ENCODE peak calls at places on chromosome 19, in ten cellular contexts. One of them, this sample, is unnamed.

GRCh38 chr19:23515551-23515950 is 120.3 kb upstream of the ZNF91 start:
- DNase-seq in CD4-positive, alpha-beta T cell: no peak
- DNase-seq in GM23338: no peak
- DNase-seq in substantia nigra: no peak
- DNase-seq in CD4-positive, alpha-beta memory T cell: no peak
- DNase-seq in CD8-positive, alpha-beta T cell: no peak
- DNase-seq in kidney: no peak
- DNase-seq in upper lobe of left lung: no peak
- DNase-seq in HepG2: no peak
- DNase-seq in right lobe of liver: no peak
- DNase-seq in this sample: no peak

GRCh38 chr19:19062454-19063182 is 1.2 kb upstream of the SLC25A42 start:
- DNase-seq in GM23338: peak
- DNase-seq in kidney: no peak
- DNase-seq in substantia nigra: no peak
- DNase-seq in right lobe of liver: no peak
- DNase-seq in HepG2: peak
- DNase-seq in CD4-positive, alpha-beta memory T cell: no peak
- DNase-seq in CD8-positive, alpha-beta T cell: no peak
- DNase-seq in CD4-positive, alpha-beta T cell: no peak
- DNase-seq in upper lobe of left lung: no peak
- DNase-seq in this sample: no peak

GRCh38 chr19:40923934-40924391 is 41.9 kb upstream of the CYP2A7 start:
- DNase-seq in HepG2: no peak
- DNase-seq in substantia nigra: no peak
- DNase-seq in CD4-positive, alpha-beta memory T cell: no peak
- DNase-seq in CD8-positive, alpha-beta T cell: no peak
- DNase-seq in right lobe of liver: no peak
- DNase-seq in upper lobe of left lung: peak
- DNase-seq in CD4-positive, alpha-beta T cell: no peak
- DNase-seq in GM23338: no peak
- DNase-seq in kidney: no peak
- DNase-seq in this sample: no peak

GRCh38 chr19:3950871-3951861 is 18.3 kb downstream of the NMRK2 start:
- DNase-seq in right lobe of liver: no peak
- DNase-seq in GM23338: no peak
- DNase-seq in HepG2: no peak
- DNase-seq in kidney: no peak
- DNase-seq in upper lobe of left lung: no peak
- DNase-seq in CD8-positive, alpha-beta T cell: peak
- DNase-seq in CD4-positive, alpha-beta memory T cell: no peak
- DNase-seq in CD4-positive, alpha-beta T cell: no peak
- DNase-seq in substantia nigra: no peak
- DNase-seq in this sample: no peak

GRCh38 chr19:20197747-20198146 is 30.7 kb downstream of the ZNF486 start:
- DNase-seq in GM23338: no peak
- DNase-seq in HepG2: no peak
- DNase-seq in CD8-positive, alpha-beta T cell: no peak
- DNase-seq in CD4-positive, alpha-beta T cell: no peak
- DNase-seq in CD4-positive, alpha-beta memory T cell: no peak
- DNase-seq in substantia nigra: no peak
- DNase-seq in right lobe of liver: no peak
- DNase-seq in upper lobe of left lung: no peak
- DNase-seq in kidney: no peak
- DNase-seq in this sample: no peak

GRCh38 chr19:51317968-51318367 is 6.5 kb downstream of the IGLON5 start:
- DNase-seq in right lobe of liver: no peak
- DNase-seq in HepG2: no peak
- DNase-seq in kidney: no peak
- DNase-seq in GM23338: no peak
- DNase-seq in CD8-positive, alpha-beta T cell: no peak
- DNase-seq in CD4-positive, alpha-beta T cell: no peak
- DNase-seq in CD4-positive, alpha-beta memory T cell: no peak
- DNase-seq in substantia nigra: no peak
- DNase-seq in upper lobe of left lung: no peak
- DNase-seq in this sample: no peak

GRCh38 chr19:19064811-19065745 is 1.3 kb downstream of the SLC25A42 start:
- DNase-seq in CD8-positive, alpha-beta T cell: peak
- DNase-seq in HepG2: no peak
- DNase-seq in CD4-positive, alpha-beta T cell: no peak
- DNase-seq in GM23338: peak
- DNase-seq in kidney: no peak
- DNase-seq in CD4-positive, alpha-beta memory T cell: peak
- DNase-seq in right lobe of liver: peak
- DNase-seq in upper lobe of left lung: no peak
- DNase-seq in substantia nigra: no peak
- DNase-seq in this sample: no peak

GRCh38 chr19:10535613-10536012 is 8.1 kb upstream of the ATG4D start:
- DNase-seq in substantia nigra: no peak
- DNase-seq in kidney: no peak
- DNase-seq in CD4-positive, alpha-beta T cell: no peak
- DNase-seq in right lobe of liver: no peak
- DNase-seq in CD8-positive, alpha-beta T cell: no peak
- DNase-seq in HepG2: no peak
- DNase-seq in GM23338: no peak
- DNase-seq in upper lobe of left lung: no peak
- DNase-seq in CD4-positive, alpha-beta memory T cell: no peak
- DNase-seq in this sample: no peak

GRCh38 chr19:6765738-6766356 is 1.4 kb downstream of the SH2D3A start:
- DNase-seq in CD4-positive, alpha-beta T cell: no peak
- DNase-seq in HepG2: peak
- DNase-seq in GM23338: peak
- DNase-seq in CD4-positive, alpha-beta memory T cell: peak
- DNase-seq in kidney: peak
- DNase-seq in substantia nigra: no peak
- DNase-seq in right lobe of liver: peak
- DNase-seq in upper lobe of left lung: peak
- DNase-seq in CD8-positive, alpha-beta T cell: peak
- DNase-seq in this sample: peak

GRCh38 chr19:21705393-21705792 is 62.0 kb downstream of the ZNF100 start:
- DNase-seq in GM23338: peak
- DNase-seq in substantia nigra: no peak
- DNase-seq in HepG2: no peak
- DNase-seq in CD4-positive, alpha-beta T cell: no peak
- DNase-seq in kidney: no peak
- DNase-seq in right lobe of liver: no peak
- DNase-seq in CD4-positive, alpha-beta memory T cell: no peak
- DNase-seq in CD8-positive, alpha-beta T cell: no peak
- DNase-seq in upper lobe of left lung: no peak
- DNase-seq in this sample: no peak

GRCh38 chr19:8028951-8029491 is 23.5 kb upstream of the CCL25 start:
- DNase-seq in CD4-positive, alpha-beta memory T cell: no peak
- DNase-seq in kidney: no peak
- DNase-seq in substantia nigra: no peak
- DNase-seq in CD8-positive, alpha-beta T cell: no peak
- DNase-seq in upper lobe of left lung: no peak
- DNase-seq in right lobe of liver: no peak
- DNase-seq in CD4-positive, alpha-beta T cell: no peak
- DNase-seq in GM23338: peak
- DNase-seq in HepG2: no peak
- DNase-seq in this sample: no peak

GRCh38 chr19:47601180-47601904 is 7.6 kb upstream of the BICRA start:
- DNase-seq in GM23338: no peak
- DNase-seq in CD4-positive, alpha-beta T cell: no peak
- DNase-seq in substantia nigra: no peak
- DNase-seq in right lobe of liver: peak
- DNase-seq in upper lobe of left lung: no peak
- DNase-seq in HepG2: peak
- DNase-seq in CD4-positive, alpha-beta memory T cell: no peak
- DNase-seq in kidney: no peak
- DNase-seq in CD8-positive, alpha-beta T cell: no peak
- DNase-seq in this sample: no peak

GRCh38 chr19:33409035-33409434 is 35.5 kb downstream of the CEBPG start:
- DNase-seq in right lobe of liver: peak
- DNase-seq in HepG2: no peak
- DNase-seq in GM23338: no peak
- DNase-seq in kidney: peak
- DNase-seq in CD4-positive, alpha-beta T cell: no peak
- DNase-seq in CD4-positive, alpha-beta memory T cell: no peak
- DNase-seq in upper lobe of left lung: no peak
- DNase-seq in CD8-positive, alpha-beta T cell: no peak
- DNase-seq in substantia nigra: no peak
- DNase-seq in this sample: no peak

GRCh38 chr19:50509366-50509765 is 1.6 kb downstream of the JOSD2 start:
- DNase-seq in right lobe of liver: no peak
- DNase-seq in CD8-positive, alpha-beta T cell: no peak
- DNase-seq in kidney: peak
- DNase-seq in substantia nigra: no peak
- DNase-seq in GM23338: no peak
- DNase-seq in HepG2: no peak
- DNase-seq in upper lobe of left lung: no peak
- DNase-seq in CD4-positive, alpha-beta memory T cell: no peak
- DNase-seq in CD4-positive, alpha-beta T cell: no peak
- DNase-seq in this sample: no peak

GRCh38 chr19:19405919-19406877 is 723 bp downstream of the GATAD2A start:
- DNase-seq in upper lobe of left lung: peak
- DNase-seq in substantia nigra: peak
- DNase-seq in HepG2: no peak
- DNase-seq in right lobe of liver: peak
- DNase-seq in GM23338: peak
- DNase-seq in CD4-positive, alpha-beta memory T cell: peak
- DNase-seq in CD8-positive, alpha-beta T cell: peak
- DNase-seq in CD4-positive, alpha-beta T cell: peak
- DNase-seq in kidney: peak
- DNase-seq in this sample: no peak

GRCh38 chr19:32224371-32225244 is 120.8 kb upstream of the ZNF507 start:
- DNase-seq in CD4-positive, alpha-beta T cell: peak
- DNase-seq in HepG2: peak
- DNase-seq in kidney: peak
- DNase-seq in CD8-positive, alpha-beta T cell: peak
- DNase-seq in CD4-positive, alpha-beta memory T cell: peak
- DNase-seq in right lobe of liver: peak
- DNase-seq in upper lobe of left lung: peak
- DNase-seq in substantia nigra: peak
- DNase-seq in GM23338: peak
- DNase-seq in this sample: no peak

GRCh38 chr19:9323557-9323918 is 441 bp upstream of the ZNF559 start:
- DNase-seq in upper lobe of left lung: peak
- DNase-seq in GM23338: peak
- DNase-seq in CD4-positive, alpha-beta memory T cell: no peak
- DNase-seq in right lobe of liver: peak
- DNase-seq in CD4-positive, alpha-beta T cell: no peak
- DNase-seq in substantia nigra: peak
- DNase-seq in HepG2: peak
- DNase-seq in CD8-positive, alpha-beta T cell: no peak
- DNase-seq in kidney: peak
- DNase-seq in this sample: no peak

GRCh38 chr19:45182758-45183157 is 4.2 kb downstream of the BLOC1S3 start:
- DNase-seq in CD4-positive, alpha-beta memory T cell: no peak
- DNase-seq in kidney: no peak
- DNase-seq in upper lobe of left lung: no peak
- DNase-seq in HepG2: no peak
- DNase-seq in CD8-positive, alpha-beta T cell: no peak
- DNase-seq in GM23338: no peak
- DNase-seq in right lobe of liver: no peak
- DNase-seq in substantia nigra: no peak
- DNase-seq in CD4-positive, alpha-beta T cell: no peak
- DNase-seq in this sample: no peak

GRCh38 chr19:29774126-29774525 is 37.7 kb upstream of the CCNE1 start:
- DNase-seq in upper lobe of left lung: no peak
- DNase-seq in substantia nigra: no peak
- DNase-seq in kidney: no peak
- DNase-seq in CD4-positive, alpha-beta T cell: no peak
- DNase-seq in right lobe of liver: no peak
- DNase-seq in HepG2: no peak
- DNase-seq in CD4-positive, alpha-beta memory T cell: no peak
- DNase-seq in CD8-positive, alpha-beta T cell: no peak
- DNase-seq in GM23338: no peak
- DNase-seq in this sample: no peak
- H3K27ac ChIP-seq in upper lobe of left lung: no peak
- H3K27ac ChIP-seq in substantia nigra: no peak
- H3K27ac ChIP-seq in kidney: no peak
- H3K27ac ChIP-seq in CD4-positive, alpha-beta T cell: no peak
- H3K27ac ChIP-seq in right lobe of liver: no peak
- H3K27ac ChIP-seq in HepG2: no peak
- H3K27ac ChIP-seq in CD4-positive, alpha-beta memory T cell: no peak
- H3K27ac ChIP-seq in CD8-positive, alpha-beta T cell: no peak
- H3K27ac ChIP-seq in GM23338: no peak
- H3K27ac ChIP-seq in this sample: no peak

DNA sequence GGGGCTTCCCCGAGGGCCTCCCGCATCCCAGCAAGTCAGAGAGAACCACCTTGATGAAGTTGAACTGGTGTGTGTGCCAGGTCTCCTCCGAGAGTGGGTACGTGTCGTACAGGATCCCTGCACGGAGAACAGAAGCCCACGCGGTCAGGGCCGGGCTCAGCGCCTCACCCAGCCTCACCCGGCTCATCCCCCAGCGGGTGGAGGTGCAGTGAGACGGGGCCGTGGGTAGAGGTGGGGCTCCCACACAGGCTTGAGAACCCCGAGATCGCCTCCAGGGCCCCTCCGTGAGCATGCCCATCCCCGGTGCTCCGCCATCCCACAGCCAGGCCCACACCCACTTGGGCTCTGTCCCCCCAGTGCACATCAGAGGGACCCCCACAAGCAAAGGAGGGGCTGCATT is 2.3 kb downstream of the GAMT start:
- DNase-seq in CD8-positive, alpha-beta T cell: no peak
- DNase-seq in right lobe of liver: no peak
- DNase-seq in kidney: peak
- DNase-seq in CD4-positive, alpha-beta memory T cell: no peak
- DNase-seq in CD4-positive, alpha-beta T cell: no peak
- DNase-seq in HepG2: no peak
- DNase-seq in GM23338: no peak
- DNase-seq in substantia nigra: no peak
- DNase-seq in upper lobe of left lung: no peak
- DNase-seq in this sample: no peak
- H3K27ac ChIP-seq in CD8-positive, alpha-beta T cell: no peak
- H3K27ac ChIP-seq in right lobe of liver: no peak
- H3K27ac ChIP-seq in kidney: no peak
- H3K27ac ChIP-seq in CD4-positive, alpha-beta memory T cell: no peak
- H3K27ac ChIP-seq in CD4-positive, alpha-beta T cell: no peak
- H3K27ac ChIP-seq in HepG2: peak
- H3K27ac ChIP-seq in GM23338: no peak
- H3K27ac ChIP-seq in substantia nigra: peak
- H3K27ac ChIP-seq in upper lobe of left lung: no peak
- H3K27ac ChIP-seq in this sample: no peak

GRCh38 chr19:56838680-56838929 is 1.9 kb downstream of the PEG3 start:
- DNase-seq in HepG2: no peak
- DNase-seq in kidney: no peak
- DNase-seq in upper lobe of left lung: peak
- DNase-seq in CD4-positive, alpha-beta T cell: no peak
- DNase-seq in right lobe of liver: no peak
- DNase-seq in GM23338: no peak
- DNase-seq in CD4-positive, alpha-beta memory T cell: no peak
- DNase-seq in substantia nigra: no peak
- DNase-seq in CD8-positive, alpha-beta T cell: no peak
- DNase-seq in this sample: no peak
- H3K27ac ChIP-seq in HepG2: peak
- H3K27ac ChIP-seq in kidney: peak
- H3K27ac ChIP-seq in upper lobe of left lung: peak
- H3K27ac ChIP-seq in CD4-positive, alpha-beta T cell: no peak
- H3K27ac ChIP-seq in right lobe of liver: peak
- H3K27ac ChIP-seq in GM23338: no peak
- H3K27ac ChIP-seq in CD4-positive, alpha-beta memory T cell: no peak
- H3K27ac ChIP-seq in substantia nigra: peak
- H3K27ac ChIP-seq in CD8-positive, alpha-beta T cell: no peak
- H3K27ac ChIP-seq in this sample: peak

DNA sequence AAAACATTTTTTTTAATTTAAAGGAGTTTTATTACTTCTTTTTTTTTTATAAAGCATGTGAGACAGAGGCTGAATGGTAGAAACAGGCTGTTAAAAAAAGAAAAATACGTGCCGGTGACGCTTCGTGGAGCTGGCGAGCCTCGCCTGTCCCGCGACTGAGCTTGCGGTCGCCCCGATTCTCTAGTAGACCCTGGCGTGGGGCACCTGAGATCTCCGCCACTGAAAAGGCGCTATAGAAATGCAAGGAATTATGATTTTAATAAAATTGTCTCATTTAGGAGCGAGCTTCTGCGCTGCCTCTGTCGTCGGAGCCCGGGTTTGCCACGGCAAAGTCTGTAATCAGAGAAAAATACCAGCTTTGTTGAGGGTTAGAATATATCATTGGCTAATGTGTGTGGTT is 18.4 kb downstream of the NFIX start:
- DNase-seq in upper lobe of left lung: no peak
- DNase-seq in right lobe of liver: no peak
- DNase-seq in CD4-positive, alpha-beta memory T cell: no peak
- DNase-seq in substantia nigra: peak
- DNase-seq in CD8-positive, alpha-beta T cell: no peak
- DNase-seq in HepG2: no peak
- DNase-seq in kidney: no peak
- DNase-seq in GM23338: no peak
- DNase-seq in CD4-positive, alpha-beta T cell: no peak
- DNase-seq in this sample: no peak
- H3K27ac ChIP-seq in upper lobe of left lung: peak
- H3K27ac ChIP-seq in right lobe of liver: no peak
- H3K27ac ChIP-seq in CD4-positive, alpha-beta memory T cell: no peak
- H3K27ac ChIP-seq in substantia nigra: peak
- H3K27ac ChIP-seq in CD8-positive, alpha-beta T cell: no peak
- H3K27ac ChIP-seq in HepG2: peak
- H3K27ac ChIP-seq in kidney: no peak
- H3K27ac ChIP-seq in GM23338: no peak
- H3K27ac ChIP-seq in CD4-positive, alpha-beta T cell: no peak
- H3K27ac ChIP-seq in this sample: peak

This sample was measured in RWPE2.